ENCODE peak calls at places on chromosomes 3 and 15, in ten cellular contexts. U is suprapubic skin, S is IMR-90, A is A549, W is GM12891, C is prostate gland, Z is H54, G is NB4, V is adrenal gland, L is lower leg skin. O is an unnamed sample.

GRCh38 chr15:67501177-67501835 is 19.6 kb upstream of the C15orf61 start:
- DNase-seq in Z (no peak), S (peak; percentile 54), A (no peak), L (no peak), W (no peak), U (no peak), V (no peak), C (no peak), G (peak; percentile 51), O (no peak)

GRCh38 chr3:44439499-44440295 is 37.8 kb downstream of the ZNF445 start:
- DNase-seq in Z (no peak), A (no peak), V (peak; percentile 74), C (peak; percentile 20), G (peak; percentile 100), S (peak; percentile 61), U (peak; percentile 85), W (peak; percentile 48), L (peak; percentile 73), O (peak; percentile 95)

GRCh38 chr3:56347219-56347871 is 120.9 kb downstream of the ERC2 start:
- DNase-seq in A (no peak), Z (peak; percentile 30), G (peak; percentile 63), U (no peak), W (no peak), S (no peak), V (peak; percentile 19), L (no peak), C (no peak), O (no peak)

GRCh38 chr3:38049358-38050126 is 10.5 kb downstream of the DLEC1 start:
- DNase-seq in U (no peak), S (no peak), L (no peak), C (no peak), V (peak; percentile 78), A (no peak), Z (no peak), G (no peak), W (no peak), O (no peak)

GRCh38 chr3:38549957-38550840 is 54.1 kb downstream of the EXOG start:
- DNase-seq in U (peak; percentile 56), V (peak; percentile 6), W (no peak), Z (no peak), S (no peak), C (no peak), G (no peak), L (no peak), A (no peak), O (no peak)

GRCh38 chr3:197540961-197541377 is 14.8 kb downstream of the BDH1 start:
- DNase-seq in A (no peak), Z (no peak), C (no peak), V (no peak), S (no peak), U (no peak), W (no peak), L (no peak), G (no peak), O (no peak)

GRCh38 chr3:186854146-186854545 is 11.6 kb downstream of the ADIPOQ start:
- DNase-seq in W (no peak), V (no peak), C (no peak), G (no peak), S (no peak), Z (no peak), A (no peak), U (no peak), L (no peak), O (no peak)

GRCh38 chr3:81808900-81809299 is 47.5 kb upstream of the GBE1 start:
- DNase-seq in W (no peak), A (no peak), G (no peak), L (no peak), Z (no peak), S (no peak), U (no peak), C (no peak), V (no peak), O (no peak)

GRCh38 chr15:38401716-38402115 is 52.2 kb upstream of the FAM98B start:
- DNase-seq in A (no peak), S (no peak), C (no peak), U (no peak), V (no peak), L (no peak), W (no peak), G (no peak), Z (no peak), O (no peak)

GRCh38 chr3:39166134-39166710 is 12.8 kb upstream of the CSRNP1 start:
- DNase-seq in L (no peak), G (peak; percentile 54), V (peak; percentile 34), U (peak; percentile 49), A (no peak), W (no peak), Z (peak; percentile 51), S (peak; percentile 94), C (no peak), O (no peak)

GRCh38 chr3:15361494-15362214 is 29.3 kb upstream of the SH3BP5 start:
- DNase-seq in A (no peak), G (peak; percentile 31), V (no peak), Z (no peak), U (no peak), S (peak; percentile 52), C (no peak), L (no peak), W (peak; percentile 45), O (no peak)

DNA sequence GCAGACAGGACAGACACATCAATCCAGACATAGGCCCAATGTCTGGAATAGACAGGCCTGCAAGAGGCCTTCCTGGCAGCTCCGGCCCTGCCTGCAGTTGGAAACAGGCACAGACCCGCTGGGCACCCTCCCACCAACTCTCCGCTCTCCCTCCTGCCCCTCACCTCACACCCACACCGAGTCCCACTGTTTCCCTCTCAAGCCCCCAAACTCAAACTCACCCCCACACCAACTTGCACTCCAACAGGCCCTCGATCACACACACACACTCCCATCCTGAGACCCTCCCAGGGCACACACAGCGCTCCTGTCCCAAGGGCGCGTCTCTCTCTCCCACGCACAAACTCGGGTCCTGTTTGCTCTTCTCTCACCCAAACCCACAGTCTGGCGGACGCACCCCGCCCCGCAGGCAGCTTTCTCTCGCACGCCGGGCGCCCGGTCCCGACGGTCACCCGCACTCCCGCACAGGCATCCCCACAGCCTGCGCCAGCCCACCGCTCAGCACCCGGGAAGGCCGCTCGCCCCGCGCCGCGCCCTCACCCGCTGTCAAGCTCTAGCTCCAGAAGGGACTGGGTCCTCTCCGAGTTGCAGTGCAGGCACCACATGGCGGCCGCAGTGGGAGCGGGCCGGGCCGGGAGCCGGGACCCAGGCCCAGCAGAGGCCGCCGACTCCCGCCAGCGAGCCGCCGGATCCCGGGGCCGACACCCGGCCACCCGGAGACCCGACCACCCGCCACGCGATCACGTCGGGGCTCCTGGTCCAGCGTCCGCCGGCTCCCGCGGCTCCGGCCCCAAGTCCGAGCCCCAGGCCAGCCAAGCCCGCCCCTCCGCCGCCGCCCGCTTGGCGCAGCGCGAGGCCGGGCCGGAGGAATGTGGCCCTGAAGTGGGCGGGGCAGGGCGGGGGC is 106.1 kb downstream of the IQSEC1 start:
- DNase-seq in C (no peak), U (no peak), A (peak; percentile 50), S (peak; percentile 22), Z (no peak), L (no peak), G (peak; percentile 30), W (no peak), V (peak; percentile 45), O (no peak)
- TF ChIP-seq POLR2A in C (peak; percentile 67), U (no peak), A (peak; percentile 55), S (peak; percentile 50), Z (peak; percentile 41), L (no peak), G (no peak), W (no peak), V (no peak), O (no peak)

GRCh38 chr15:64153480-64154367 is 2.2 kb downstream of the SNX22 start:
- DNase-seq in A (peak; percentile 98), W (peak; percentile 90), Z (peak; percentile 95), U (peak; percentile 93), V (peak; percentile 95), C (peak; percentile 88), S (peak; percentile 79), G (peak; percentile 92), L (peak; percentile 83), O (no peak)

GRCh38 chr15:64150236-64150578 is 1.3 kb upstream of the SNX22 start:
- DNase-seq in A (no peak), G (no peak), L (no peak), Z (no peak), U (no peak), V (peak; percentile 21), C (no peak), S (no peak), W (no peak), O (no peak)

GRCh38 chr15:64151727-64152506 is at the start of gene SNX22:
- DNase-seq in V (peak; percentile 30), L (no peak), W (peak; percentile 37), A (no peak), G (no peak), Z (no peak), S (no peak), U (peak; percentile 79), C (no peak), O (no peak)

GRCh38 chr15:64149424-64150235 is 1.9 kb upstream of the SNX22 start:
- DNase-seq in C (no peak), L (no peak), G (peak; percentile 60), A (no peak), U (no peak), Z (no peak), S (no peak), W (no peak), V (peak; percentile 27), O (no peak)

GRCh38 chr15:64152507-64153387 is 1.2 kb downstream of the SNX22 start:
- DNase-seq in C (no peak), A (no peak), G (no peak), L (no peak), U (no peak), Z (no peak), W (peak; percentile 35), S (no peak), V (peak; percentile 42), O (no peak)
- TF ChIP-seq POLR2A in C (no peak), A (no peak), G (no peak), L (no peak), U (no peak), Z (no peak), W (no peak), S (no peak), V (no peak), O (no peak)

DNA sequence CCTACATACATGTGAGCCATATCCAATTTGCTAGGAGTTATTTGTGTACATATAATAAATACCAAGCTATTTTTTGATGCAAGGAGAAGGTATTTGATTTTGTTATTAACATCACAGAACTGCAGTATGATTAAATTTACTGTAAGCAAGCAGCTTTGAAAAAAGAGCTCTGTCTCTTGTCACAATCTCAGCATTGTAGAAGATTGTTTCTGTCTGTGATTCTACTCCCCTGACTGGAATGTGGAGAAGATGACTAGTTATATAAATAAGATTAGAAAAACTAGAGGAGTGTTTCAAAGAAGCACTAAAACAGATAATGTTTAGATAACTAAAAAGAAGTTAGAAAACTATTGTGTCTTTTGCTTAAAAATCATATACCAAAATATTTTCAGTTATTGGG is 17.1 kb upstream of the DCBLD2 start:
- DNase-seq in C (no peak), Z (no peak), U (no peak), A (no peak), L (no peak), V (no peak), W (no peak), S (peak; percentile 69), G (no peak), O (no peak)
- TF ChIP-seq POLR2A in C (no peak), Z (no peak), U (no peak), A (no peak), L (no peak), V (no peak), W (no peak), S (no peak), G (no peak), O (no peak)

GRCh38 chr3:8501388-8502131 is at the start of gene LMCD1:
- DNase-seq in V (peak; percentile 94), S (peak; percentile 95), Z (peak; percentile 81), W (peak; percentile 78), L (peak; percentile 92), C (peak; percentile 94), A (peak; percentile 88), U (peak; percentile 95), G (no peak), O (peak; percentile 98)
- TF ChIP-seq POLR2A in V (peak; percentile 35), S (peak; percentile 90), Z (peak; percentile 24), W (no peak), L (no peak), C (peak; percentile 78), A (peak; percentile 81), U (no peak), G (no peak), O (no peak)